ENCODE peak calls at places on chromosome 4, in eight cellular contexts. B, Z, R, N, H, P, G and W are unnamed samples. For H3K4me1, the result is how much of the 10 kb centered on the place peaks cover.

GRCh38 chr4:5237086-5237485 is 185.8 kb downstream of the STK32B start:
- DNase-seq in B (no peak), Z (no peak), R (no peak), N (no peak), H (no peak), P (no peak), G (no peak), W (no peak)

GRCh38 chr4:185134176-185134869 is 8.7 kb upstream of the SLC25A4 start:
- DNase-seq in B (no peak), Z (no peak), R (no peak), N (peak), H (peak), P (no peak), G (no peak), W (no peak)

GRCh38 chr4:186249785-186250739 is 15.9 kb upstream of the F11 start:
- DNase-seq in B (no peak), Z (no peak), R (no peak), N (no peak), H (no peak), P (no peak), G (no peak), W (no peak)

GRCh38 chr4:154329939-154330338 is 161.7 kb downstream of the DCHS2 start:
- DNase-seq in B (no peak), Z (no peak), R (no peak), N (no peak), H (no peak), P (no peak), G (no peak), W (no peak)

GRCh38 chr4:76406070-76406469 is 14.9 kb downstream of the CCDC158 start:
- DNase-seq in B (no peak), Z (no peak), R (no peak), N (no peak), H (no peak), P (no peak), G (no peak), W (no peak)

GRCh38 chr4:175953960-175954521 is 111.6 kb upstream of the WDR17 start:
- DNase-seq in B (no peak), Z (no peak), R (no peak), N (peak), H (peak), P (no peak), G (no peak), W (no peak)

GRCh38 chr4:41981456-41981855 is at the start of gene DCAF4L1:
- DNase-seq in B (no peak), Z (no peak), R (no peak), N (no peak), H (no peak), P (no peak), G (peak), W (no peak)

GRCh38 chr4:113436360-113436759 is 325.2 kb downstream of the CAMK2D start:
- DNase-seq in B (no peak), Z (peak), R (no peak), N (no peak), H (peak), P (no peak), G (peak), W (no peak)

GRCh38 chr4:153332936-153333335 is 11.6 kb upstream of the MND1 start:
- DNase-seq in B (no peak), Z (no peak), R (no peak), N (no peak), H (no peak), P (no peak), G (no peak), W (no peak)

GRCh38 chr4:94500696-94501095 is 49.0 kb downstream of the PDLIM5 start:
- DNase-seq in B (no peak), Z (no peak), R (no peak), N (no peak), H (no peak), P (no peak), G (no peak), W (no peak)

GRCh38 chr4:16931906-16932305 is 33.5 kb upstream of the LDB2 start:
- DNase-seq in B (no peak), Z (no peak), R (no peak), N (no peak), H (no peak), P (no peak), G (no peak), W (no peak)

GRCh38 chr4:161554372-161554990 is 609.3 kb downstream of the FSTL5 start:
- DNase-seq in B (no peak), Z (no peak), R (no peak), N (no peak), H (no peak), P (no peak), G (no peak), W (no peak)

GRCh38 chr4:97593248-97593647 is 550.0 kb downstream of the STPG2 start:
- DNase-seq in B (no peak), Z (no peak), R (peak), N (no peak), H (no peak), P (peak), G (no peak), W (no peak)

GRCh38 chr4:78022517-78022916 is 34.6 kb upstream of the FRAS1 start:
- DNase-seq in B (no peak), Z (no peak), R (no peak), N (no peak), H (no peak), P (no peak), G (no peak), W (no peak)

GRCh38 chr4:1299301-1299860 is 9.7 kb downstream of the MAEA start:
- DNase-seq in B (peak), Z (no peak), R (peak), N (no peak), H (no peak), P (peak), G (no peak), W (no peak)

GRCh38 chr4:21947768-21948346 is 715 bp downstream of the KCNIP4 start:
- DNase-seq in B (no peak), Z (no peak), R (no peak), N (no peak), H (no peak), P (no peak), G (no peak), W (no peak)

GRCh38 chr4:137664416-137664815 is 132.1 kb upstream of the PCDH18 start:
- DNase-seq in B (no peak), Z (no peak), R (no peak), N (no peak), H (no peak), P (no peak), G (no peak), W (no peak)

GRCh38 chr4:31692407-31692940 is 972.3 kb downstream of the PCDH7 start:
- DNase-seq in B (no peak), Z (no peak), R (no peak), N (no peak), H (no peak), P (no peak), G (no peak), W (no peak)

GRCh38 chr4:7073526-7074390 is 5.9 kb upstream of the GRPEL1 start:
- DNase-seq in B (no peak), Z (peak), R (no peak), N (peak), H (peak), P (no peak), G (peak), W (no peak)

GRCh38 chr4:111937368-111937767 is 207.9 kb upstream of the FAM241A start:
- DNase-seq in B (no peak), Z (no peak), R (no peak), N (peak), H (no peak), P (no peak), G (no peak), W (no peak)

GRCh38 chr4:30616943-30617646 is 103.1 kb upstream of the PCDH7 start:
- DNase-seq in B (no peak), Z (no peak), R (no peak), N (no peak), H (no peak), P (no peak), G (no peak), W (no peak)

GRCh38 chr4:163172666-163173065 is 6.0 kb upstream of the NAF1 start:
- DNase-seq in B (no peak), Z (no peak), R (no peak), N (peak), H (no peak), P (no peak), G (no peak), W (no peak)

GRCh38 chr4:73589887-73590801 is 30.1 kb downstream of the RASSF6 start:
- DNase-seq in B (no peak), Z (no peak), R (no peak), N (no peak), H (peak), P (no peak), G (no peak), W (no peak)

GRCh38 chr4:108081251-108081650 is 87.5 kb downstream of the LEF1 start:
- DNase-seq in B (no peak), Z (no peak), R (no peak), N (no peak), H (no peak), P (no peak), G (no peak), W (no peak)

GRCh38 chr4:68288046-68288740 is 42.7 kb upstream of the TMPRSS11B start:
- DNase-seq in B (no peak), Z (no peak), R (no peak), N (no peak), H (no peak), P (no peak), G (no peak), W (no peak)

GRCh38 chr4:83758331-83758730 is 222.4 kb downstream of the GPAT3 start:
- DNase-seq in B (no peak), Z (no peak), R (no peak), N (no peak), H (no peak), P (no peak), G (no peak), W (no peak)

GRCh38 chr4:38360201-38360600 is 303.8 kb upstream of the KLF3 start:
- DNase-seq in B (no peak), Z (no peak), R (no peak), N (no peak), H (no peak), P (no peak), G (no peak), W (no peak)

GRCh38 chr4:83115000-83115399 is 471 bp upstream of the PLAC8 start:
- DNase-seq in B (no peak), Z (no peak), R (no peak), N (no peak), H (no peak), P (no peak), G (no peak), W (no peak)

GRCh38 chr4:128287159-128287870 is at the start of gene PGRMC2:
- DNase-seq in B (peak), Z (no peak), R (peak), N (no peak), H (peak), P (no peak), G (no peak), W (no peak)

GRCh38 chr4:108058685-108059440 is 69.2 kb downstream of the HADH start:
- DNase-seq in B (no peak), Z (no peak), R (no peak), N (peak), H (no peak), P (no peak), G (no peak), W (no peak)

GRCh38 chr4:25500626-25501318 is 123.7 kb downstream of the ANAPC4 start:
- DNase-seq in B (no peak), Z (no peak), R (no peak), N (peak), H (peak), P (no peak), G (no peak), W (no peak)

GRCh38 chr4:77959566-77960338 is 97.1 kb downstream of the MRPL1 start:
- DNase-seq in B (no peak), Z (peak), R (no peak), N (peak), H (peak), P (no peak), G (no peak), W (no peak)

GRCh38 chr4:25065901-25066610 is 35.3 kb upstream of the LGI2 start:
- DNase-seq in B (no peak), Z (no peak), R (no peak), N (no peak), H (no peak), P (no peak), G (peak), W (no peak)

GRCh38 chr4:109998867-109999303 is 86.2 kb downstream of the EGF start:
- DNase-seq in B (no peak), Z (peak), R (no peak), N (peak), H (peak), P (no peak), G (no peak), W (no peak)

GRCh38 chr4:67052981-67053380 is 492.3 kb downstream of the CENPC start:
- DNase-seq in B (no peak), Z (no peak), R (no peak), N (no peak), H (no peak), P (no peak), G (no peak), W (no peak)

GRCh38 chr4:148445071-148445902 is 3.1 kb upstream of the NR3C2 start:
- DNase-seq in B (peak), Z (peak), R (peak), N (peak), H (peak), P (peak), G (peak), W (no peak)

GRCh38 chr4:41058426-41058825 is 155.9 kb downstream of the APBB2 start:
- DNase-seq in B (no peak), Z (no peak), R (no peak), N (no peak), H (no peak), P (no peak), G (no peak), W (no peak)

GRCh38 chr4:164383187-164384181 is 370.4 kb upstream of the SMIM31 start:
- DNase-seq in B (no peak), Z (peak), R (peak), N (peak), H (no peak), P (no peak), G (peak), W (no peak)

GRCh38 chr4:141388483-141388882 is 167.8 kb downstream of the ZNF330 start:
- DNase-seq in B (no peak), Z (no peak), R (no peak), N (no peak), H (no peak), P (no peak), G (no peak), W (no peak)

GRCh38 chr4:149986916-149987315 is 91.3 kb upstream of the DCLK2 start:
- DNase-seq in B (no peak), Z (no peak), R (no peak), N (no peak), H (no peak), P (no peak), G (no peak), W (no peak)

GRCh38 chr4:11467931-11468330 is 39.2 kb upstream of the HS3ST1 start:
- DNase-seq in B (no peak), Z (no peak), R (no peak), N (no peak), H (no peak), P (no peak), G (no peak), W (no peak)
- H3K4me1 ChIP-seq in B (under half), Z (under half), R (under half), N (under half), H (under half), P (under half), G (under half), W (under half)

GRCh38 chr4:87005690-87006461 is 71.1 kb downstream of the AFF1 start:
- DNase-seq in B (no peak), Z (no peak), R (no peak), N (peak), H (peak), P (no peak), G (peak), W (no peak)
- H3K4me1 ChIP-seq in B (under half), Z (half or more), R (under half), N (half or more), H (half or more), P (under half), G (under half), W (under half)

DNA sequence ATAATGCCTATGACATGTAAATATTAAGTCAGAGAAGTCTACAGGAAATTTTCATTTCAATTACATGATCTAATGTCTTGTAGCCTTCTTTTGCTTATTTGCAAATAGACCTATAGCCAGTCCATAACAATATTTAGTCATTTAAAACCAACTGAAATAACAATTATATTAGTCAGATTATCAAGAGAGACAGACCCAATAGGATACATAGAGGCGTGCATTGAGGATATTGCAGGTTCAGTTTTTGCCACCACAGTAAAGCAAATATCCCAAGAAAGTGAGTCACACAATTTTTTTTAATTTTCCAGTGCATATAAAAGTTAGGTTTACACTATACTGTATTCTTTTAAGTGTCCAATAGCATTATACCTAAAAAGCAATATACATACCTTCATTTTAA is 349.7 kb upstream of the ATOH1 start:
- DNase-seq in B (no peak), Z (no peak), R (no peak), N (no peak), H (no peak), P (no peak), G (no peak), W (no peak)
- H3K4me1 ChIP-seq in B (under half), Z (under half), R (under half), N (under half), H (under half), P (under half), G (under half), W (under half)

GRCh38 chr4:58075724-58076123 is 965.5 kb upstream of the IGFBP7 start:
- DNase-seq in B (no peak), Z (no peak), R (no peak), N (no peak), H (no peak), P (no peak), G (no peak), W (no peak)

DNA sequence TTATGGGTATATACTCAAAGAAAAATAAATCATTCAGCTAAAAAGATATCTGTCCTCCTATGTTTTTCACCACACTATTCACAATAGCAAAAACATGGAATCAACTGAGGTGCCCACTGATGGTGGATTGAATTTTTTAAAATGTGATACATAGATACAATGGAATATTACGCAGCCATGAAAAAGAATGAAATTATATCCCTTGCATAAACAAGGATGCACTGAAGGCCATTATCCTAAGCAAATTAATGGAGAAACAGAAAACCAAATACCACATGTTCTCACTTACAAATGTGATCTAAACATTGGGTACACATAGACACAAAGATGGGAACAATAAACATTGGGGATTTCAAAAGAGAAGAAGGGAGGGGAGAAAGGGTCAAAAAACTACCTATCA is 964.2 kb upstream of the IGFBP7 start:
- DNase-seq in B (no peak), Z (no peak), R (no peak), N (no peak), H (no peak), P (no peak), G (no peak), W (no peak)
- H3K4me1 ChIP-seq in B (under half), Z (under half), R (under half), N (under half), H (under half), P (under half), G (under half), W (under half)

GRCh38 chr4:51855270-51855669 is 12.3 kb downstream of the DCUN1D4 start:
- DNase-seq in B (no peak), Z (no peak), R (no peak), N (no peak), H (no peak), P (no peak), G (no peak), W (no peak)
- H3K4me1 ChIP-seq in B (under half), Z (half or more), R (under half), N (half or more), H (under half), P (under half), G (under half), W (under half)

DNA sequence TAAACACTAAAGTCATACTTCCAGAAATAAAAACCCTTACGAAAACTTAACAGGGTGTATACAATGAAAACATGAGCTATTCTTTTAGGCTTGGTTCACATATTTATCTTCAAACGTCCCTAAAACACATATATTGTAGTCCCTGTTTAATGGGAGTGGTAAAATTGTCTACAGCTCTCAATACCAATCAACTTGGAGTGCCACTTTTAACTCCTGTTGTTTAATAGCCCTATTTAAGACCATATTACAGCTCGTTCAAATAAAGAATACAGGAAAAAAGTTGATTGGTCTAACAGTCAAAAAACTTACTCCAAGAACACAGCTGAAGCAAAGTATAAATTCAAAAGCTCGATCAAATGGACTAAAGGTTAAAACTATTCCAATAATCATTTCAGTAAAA is 3.9 kb downstream of the UBE2D3 start:
- DNase-seq in B (no peak), Z (no peak), R (no peak), N (no peak), H (no peak), P (no peak), G (no peak), W (no peak)
- H3K4me1 ChIP-seq in B (half or more), Z (half or more), R (half or more), N (under half), H (half or more), P (under half), G (under half), W (half or more)

DNA sequence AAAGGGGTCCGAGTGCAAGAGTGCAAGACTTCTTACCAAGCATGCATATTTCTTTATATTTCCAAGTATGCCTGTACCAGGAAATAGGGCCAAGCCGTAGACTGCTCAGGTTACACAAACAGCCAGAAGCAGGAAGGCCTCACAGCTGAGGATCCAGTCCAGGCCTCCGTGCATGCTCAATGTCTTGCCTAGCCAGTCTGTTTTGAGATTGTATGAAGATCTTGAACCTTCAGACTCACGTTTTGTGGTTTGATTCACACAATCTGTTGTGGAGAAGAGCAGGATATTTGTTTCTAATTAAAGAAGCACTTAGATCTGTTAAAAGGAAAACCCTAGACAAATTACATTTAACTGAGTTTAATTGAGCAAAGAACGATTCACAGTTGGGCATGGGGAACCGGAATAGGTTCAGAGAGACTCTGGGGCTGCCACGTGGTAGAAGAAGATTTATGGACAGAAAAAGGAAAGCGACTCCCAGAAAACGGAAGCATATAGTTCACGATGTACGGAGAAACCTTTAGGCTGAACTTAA is 1.2 kb downstream of the MGST2 start:
- DNase-seq in B (peak), Z (peak), R (no peak), N (peak), H (peak), P (peak), G (peak), W (no peak)
- H3K4me1 ChIP-seq in B (under half), Z (under half), R (under half), N (under half), H (under half), P (under half), G (under half), W (under half)

GRCh38 chr4:143353797-143354196 is 17.1 kb downstream of the GAB1 start:
- DNase-seq in B (no peak), Z (no peak), R (no peak), N (no peak), H (peak), P (no peak), G (no peak), W (no peak)

GRCh38 chr4:143354990-143355389 is 18.3 kb downstream of the GAB1 start:
- DNase-seq in B (no peak), Z (no peak), R (no peak), N (no peak), H (peak), P (no peak), G (peak), W (no peak)

GRCh38 chr4:143352720-143353119 is 16.0 kb downstream of the GAB1 start:
- DNase-seq in B (no peak), Z (no peak), R (no peak), N (no peak), H (no peak), P (no peak), G (no peak), W (no peak)

GRCh38 chr4:143351149-143351691 is 14.5 kb downstream of the GAB1 start:
- DNase-seq in B (no peak), Z (no peak), R (no peak), N (no peak), H (no peak), P (no peak), G (no peak), W (no peak)

GRCh38 chr4:143352052-143352451 is 15.4 kb downstream of the GAB1 start:
- DNase-seq in B (no peak), Z (no peak), R (no peak), N (no peak), H (no peak), P (no peak), G (no peak), W (no peak)
- H3K4me1 ChIP-seq in B (half or more), Z (half or more), R (under half), N (under half), H (half or more), P (under half), G (half or more), W (half or more)